ENCODE peak calls at places on chromosomes 13 and 19, in ten cellular contexts. Y, M, J, W, G, B, Z, L, D and P are unnamed samples.

GRCh38 chr13:78383899-78384298 is 219.5 kb downstream of the POU4F1 start:
- DNase-seq in M (no peak), D (no peak), W (no peak), Z (no peak), G (no peak), L (no peak), Y (no peak), B (no peak), J (no peak), P (no peak)

GRCh38 chr19:13164370-13165090 is 14.3 kb downstream of the IER2 start:
- DNase-seq in L (peak), D (peak), G (peak), J (peak), B (peak), M (peak), W (peak), Z (peak), Y (peak), P (peak)

GRCh38 chr19:12730054-12730453 is 4.4 kb downstream of the TRIR start:
- DNase-seq in D (no peak), L (no peak), J (no peak), B (no peak), Y (no peak), Z (no peak), W (no peak), M (no peak), G (no peak), P (no peak)

GRCh38 chr13:113043001-113043630 is 62.5 kb upstream of the F7 start:
- DNase-seq in B (no peak), G (peak), J (no peak), M (no peak), L (no peak), W (no peak), Z (no peak), D (no peak), Y (no peak), P (no peak)

GRCh38 chr19:57305056-57305455 is 15.2 kb upstream of the ZNF543 start:
- DNase-seq in L (no peak), J (no peak), D (no peak), W (no peak), M (peak), G (no peak), Y (peak), Z (no peak), B (no peak), P (no peak)

GRCh38 chr13:66506031-66506777 is 723.9 kb downstream of the PCDH9 start:
- DNase-seq in Y (no peak), Z (no peak), G (no peak), L (no peak), J (no peak), M (no peak), D (no peak), B (no peak), W (no peak), P (no peak)

GRCh38 chr19:39411832-39412099 is 703 bp upstream of the PLEKHG2 start:
- DNase-seq in D (peak), B (peak), W (peak), J (peak), M (peak), L (peak), Y (peak), Z (peak), G (peak), P (no peak)

GRCh38 chr13:111363591-111363990 is 43.1 kb downstream of the TEX29 start:
- DNase-seq in B (no peak), G (no peak), M (no peak), Y (no peak), D (no peak), J (no peak), W (no peak), L (no peak), Z (no peak), P (no peak)

GRCh38 chr19:49665301-49666119 is at the start of the genes BCL2L12 and IRF3:
- DNase-seq in B (peak), Y (peak), L (peak), Z (peak), W (peak), D (peak), J (peak), G (peak), M (peak), P (peak)

GRCh38 chr19:41627966-41628675 is 1.2 kb upstream of the CEACAM4 start:
- DNase-seq in Z (no peak), W (no peak), B (no peak), D (no peak), J (no peak), G (no peak), M (no peak), Y (no peak), L (no peak), P (no peak)

GRCh38 chr13:48977973-48978372 is 2.3 kb downstream of the FNDC3A start:
- DNase-seq in J (no peak), W (no peak), Z (no peak), L (no peak), G (no peak), B (peak), Y (peak), M (peak), D (no peak), P (no peak)

GRCh38 chr13:48975101-48975925 is at the start of gene FNDC3A:
- DNase-seq in B (peak), J (peak), W (peak), Y (peak), D (peak), L (peak), G (no peak), M (peak), Z (peak), P (no peak)

GRCh38 chr13:48976677-48977625 is 1.2 kb downstream of the FNDC3A start:
- DNase-seq in W (no peak), L (no peak), Z (no peak), M (peak), B (no peak), G (no peak), J (no peak), D (peak), Y (peak), P (peak)

GRCh38 chr13:48973845-48974431 is 1.8 kb upstream of the FNDC3A start:
- DNase-seq in L (no peak), B (no peak), M (no peak), W (no peak), Y (no peak), D (no peak), G (no peak), Z (no peak), J (no peak), P (no peak)

GRCh38 chr13:48975926-48976676 is 389 bp downstream of the FNDC3A start:
- DNase-seq in W (peak), Z (peak), G (peak), D (peak), Y (peak), B (peak), M (peak), J (peak), L (peak), P (peak)
- TF ChIP-seq CTCF in W (no peak), Z (peak), G (no peak), D (no peak), Y (peak), B (no peak), M (no peak), J (no peak), L (no peak), P (peak)

GRCh38 chr13:102977471-102977870 is 88.7 kb downstream of the SLC10A2 start:
- DNase-seq in Y (no peak), D (no peak), B (no peak), L (no peak), G (no peak), M (no peak), Z (no peak), W (no peak), J (no peak), P (no peak)
- H3K4me3 ChIP-seq in Y (no peak), D (no peak), B (no peak), L (no peak), G (peak), M (no peak), Z (no peak), W (peak), J (no peak), P (no peak)

DNA sequence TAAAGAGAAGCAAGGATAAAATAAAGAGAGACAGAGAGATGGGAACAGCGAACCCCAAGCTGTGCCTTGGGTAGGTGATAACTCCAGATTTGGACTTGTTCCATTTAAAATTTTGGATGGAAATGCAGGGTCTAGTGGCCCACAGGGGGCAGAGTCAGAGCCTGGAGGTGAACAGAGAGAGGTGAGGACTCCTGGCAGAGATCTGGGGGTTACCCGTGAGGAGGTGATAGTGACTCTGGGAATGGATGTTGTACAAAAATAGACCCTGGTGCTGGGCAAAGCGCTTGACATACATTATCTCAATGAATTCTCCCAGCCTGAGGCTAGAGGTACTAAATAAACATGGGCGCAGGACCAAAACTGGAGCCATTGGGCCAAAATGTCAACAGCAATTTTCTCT is 14.3 kb upstream of the DHRS12 start:
- DNase-seq in W (no peak), G (no peak), B (no peak), J (no peak), D (no peak), L (no peak), Z (no peak), Y (no peak), M (no peak), P (no peak)
- TF ChIP-seq CTCF in W (no peak), G (no peak), B (no peak), J (no peak), D (no peak), L (no peak), Z (no peak), Y (no peak), M (no peak), P (no peak)

GRCh38 chr13:80338781-80339577 is 1.9 kb downstream of the SPRY2 start:
- DNase-seq in Y (peak), W (peak), M (peak), Z (peak), B (peak), G (peak), J (peak), D (peak), L (peak), P (peak)

GRCh38 chr13:80334582-80335260 is 6.2 kb downstream of the SPRY2 start:
- DNase-seq in M (peak), L (no peak), W (no peak), J (no peak), B (peak), G (no peak), D (no peak), Z (no peak), Y (peak), P (no peak)

GRCh38 chr13:80337706-80338105 is 3.2 kb downstream of the SPRY2 start:
- DNase-seq in Z (no peak), D (no peak), M (peak), J (no peak), L (no peak), Y (peak), W (no peak), G (no peak), B (no peak), P (no peak)

GRCh38 chr13:80337011-80337688 is 3.8 kb downstream of the SPRY2 start:
- DNase-seq in M (no peak), D (peak), B (no peak), Y (peak), J (peak), G (no peak), Z (no peak), L (no peak), W (no peak), P (no peak)

GRCh38 chr13:80336335-80336734 is 4.6 kb downstream of the SPRY2 start:
- DNase-seq in B (peak), J (no peak), Y (peak), L (no peak), W (no peak), Z (no peak), D (no peak), G (no peak), M (peak), P (no peak)
- H3K4me3 ChIP-seq in B (no peak), J (peak), Y (no peak), L (no peak), W (peak), Z (peak), D (peak), G (peak), M (peak), P (no peak)